ENCODE peak calls at places on chromosomes 12 and 14, in five cellular contexts. L, E, Q, K and P are unnamed samples.

GRCh38 chr14:29475641-29476040 is 452.0 kb downstream of the PRKD1 start:
- DNase-seq in L (no peak), E (no peak), Q (no peak), K (no peak), P (no peak)

GRCh38 chr14:39857656-39858055 is 425.4 kb upstream of the FBXO33 start:
- DNase-seq in L (no peak), E (no peak), Q (no peak), K (no peak), P (no peak)

GRCh38 chr12:113273053-113273725 is 51.9 kb downstream of the TPCN1 start:
- DNase-seq in L (no peak), E (no peak), Q (no peak), K (no peak), P (peak)

GRCh38 chr12:26339976-26340375 is 144.6 kb downstream of the SSPN start:
- DNase-seq in L (no peak), E (no peak), Q (no peak), K (no peak), P (no peak)

GRCh38 chr12:17928708-17929366 is 161.2 kb downstream of the RERGL start:
- DNase-seq in L (peak), E (no peak), Q (no peak), K (no peak), P (peak)

GRCh38 chr12:53070901-53071492 is 8.2 kb downstream of the SPRYD3 start:
- DNase-seq in L (no peak), E (no peak), Q (no peak), K (no peak), P (no peak)

GRCh38 chr12:91777268-91777997 is 368.2 kb downstream of the BTG1 start:
- DNase-seq in L (peak), E (no peak), Q (no peak), K (no peak), P (no peak)

GRCh38 chr14:54208751-54209150 is 188.1 kb upstream of the CDKN3 start:
- DNase-seq in L (no peak), E (no peak), Q (no peak), K (no peak), P (no peak)

GRCh38 chr12:103771466-103771865 is 69.6 kb downstream of the NT5DC3 start:
- DNase-seq in L (peak), E (peak), Q (no peak), K (peak), P (peak)

GRCh38 chr12:108468149-108468968 is 46.7 kb upstream of the FICD start:
- DNase-seq in L (peak), E (peak), Q (no peak), K (no peak), P (peak)

GRCh38 chr14:21913759-21914158 is 240.1 kb upstream of the OR4E1 start:
- DNase-seq in L (peak), E (peak), Q (peak), K (peak), P (peak)

GRCh38 chr12:93361159-93361919 is 16.4 kb upstream of the NUDT4 start:
- DNase-seq in L (no peak), E (no peak), Q (no peak), K (no peak), P (peak)

GRCh38 chr12:87728936-87729593 is 300.1 kb downstream of the C12orf50 start:
- DNase-seq in L (no peak), E (no peak), Q (no peak), K (no peak), P (no peak)

GRCh38 chr14:103522028-103522581 is 525 bp downstream of the CKB start:
- DNase-seq in L (no peak), E (peak), Q (no peak), K (peak), P (peak)

GRCh38 chr14:99334277-99334676 is 62.3 kb upstream of the BCL11B start:
- DNase-seq in L (no peak), E (no peak), Q (no peak), K (no peak), P (no peak)

GRCh38 chr12:107748472-107748871 is 12.5 kb downstream of the PRDM4 start:
- DNase-seq in L (no peak), E (no peak), Q (no peak), K (no peak), P (no peak)

GRCh38 chr12:52794479-52795331 is 1.2 kb downstream of the KRT3 start:
- DNase-seq in L (no peak), E (peak), Q (no peak), K (no peak), P (no peak)

GRCh38 chr12:117188961-117189724 is 1.1 kb downstream of the FBXO21 start:
- DNase-seq in L (no peak), E (no peak), Q (no peak), K (no peak), P (peak)

GRCh38 chr14:97109234-97109633 is 312.1 kb downstream of the VRK1 start:
- DNase-seq in L (no peak), E (no peak), Q (no peak), K (no peak), P (no peak)

GRCh38 chr14:65472189-65472588 is 59.7 kb downstream of the FUT8 start:
- DNase-seq in L (no peak), E (no peak), Q (no peak), K (no peak), P (peak)

GRCh38 chr12:9687228-9687627 is 17.7 kb downstream of the CLEC2D start:
- DNase-seq in L (no peak), E (peak), Q (no peak), K (no peak), P (peak)

GRCh38 chr14:23550827-23551265 is 719 bp downstream of the ZFHX2 start:
- DNase-seq in L (no peak), E (peak), Q (no peak), K (peak), P (no peak)
- TF ChIP-seq CREB1 in L (no peak), E (no peak), Q (no peak), K (no peak), P (no peak)

DNA sequence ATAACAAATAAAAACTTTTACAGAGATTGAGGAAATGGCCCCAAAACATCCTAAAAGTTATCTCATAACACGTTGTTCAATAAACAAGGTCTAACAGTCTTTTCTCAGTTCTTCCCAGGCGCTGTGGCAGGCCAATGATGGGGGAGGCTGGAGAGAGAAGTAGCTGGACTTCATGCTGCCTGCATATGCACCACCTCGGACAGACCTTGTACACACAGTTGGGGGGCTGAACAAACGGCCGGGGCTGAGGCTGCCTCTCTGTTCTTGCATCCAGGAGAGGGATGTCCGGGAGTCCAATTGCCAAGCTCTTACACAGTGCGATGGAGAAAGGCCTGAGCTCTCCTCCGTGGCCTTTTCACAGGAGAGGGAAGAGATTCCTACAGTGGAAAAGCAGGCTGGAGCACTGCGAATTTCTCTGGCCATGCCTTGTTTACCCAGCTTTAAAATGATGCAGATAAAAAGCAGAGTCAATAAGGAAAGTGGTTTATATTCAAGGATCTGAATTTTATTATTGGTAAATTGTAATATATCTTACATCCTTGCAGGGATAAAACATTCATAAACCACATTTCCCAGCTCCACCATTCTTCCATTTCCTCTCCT is 109.8 kb downstream of the PHLDA1 start:
- DNase-seq in L (no peak), E (no peak), Q (no peak), K (no peak), P (no peak)
- TF ChIP-seq POLR2AphosphoS5 in L (no peak), E (no peak), Q (no peak), K (no peak), P (no peak)

GRCh38 chr12:89574736-89575208 is 48.9 kb upstream of the POC1B start:
- DNase-seq in L (peak), E (peak), Q (no peak), K (no peak), P (peak)

GRCh38 chr12:89578499-89578898 is 52.7 kb upstream of the POC1B start:
- DNase-seq in L (no peak), E (no peak), Q (no peak), K (no peak), P (no peak)

GRCh38 chr12:89573081-89573810 is 47.4 kb upstream of the POC1B start:
- DNase-seq in L (no peak), E (no peak), Q (no peak), K (no peak), P (no peak)

GRCh38 chr12:89576572-89577220 is 50.8 kb upstream of the POC1B start:
- DNase-seq in L (no peak), E (no peak), Q (no peak), K (no peak), P (no peak)

GRCh38 chr12:89575405-89575804 is 49.6 kb upstream of the POC1B start:
- DNase-seq in L (peak), E (no peak), Q (no peak), K (no peak), P (no peak)
- TF ChIP-seq CREB1 in L (no peak), E (no peak), Q (no peak), K (no peak), P (no peak)

DNA sequence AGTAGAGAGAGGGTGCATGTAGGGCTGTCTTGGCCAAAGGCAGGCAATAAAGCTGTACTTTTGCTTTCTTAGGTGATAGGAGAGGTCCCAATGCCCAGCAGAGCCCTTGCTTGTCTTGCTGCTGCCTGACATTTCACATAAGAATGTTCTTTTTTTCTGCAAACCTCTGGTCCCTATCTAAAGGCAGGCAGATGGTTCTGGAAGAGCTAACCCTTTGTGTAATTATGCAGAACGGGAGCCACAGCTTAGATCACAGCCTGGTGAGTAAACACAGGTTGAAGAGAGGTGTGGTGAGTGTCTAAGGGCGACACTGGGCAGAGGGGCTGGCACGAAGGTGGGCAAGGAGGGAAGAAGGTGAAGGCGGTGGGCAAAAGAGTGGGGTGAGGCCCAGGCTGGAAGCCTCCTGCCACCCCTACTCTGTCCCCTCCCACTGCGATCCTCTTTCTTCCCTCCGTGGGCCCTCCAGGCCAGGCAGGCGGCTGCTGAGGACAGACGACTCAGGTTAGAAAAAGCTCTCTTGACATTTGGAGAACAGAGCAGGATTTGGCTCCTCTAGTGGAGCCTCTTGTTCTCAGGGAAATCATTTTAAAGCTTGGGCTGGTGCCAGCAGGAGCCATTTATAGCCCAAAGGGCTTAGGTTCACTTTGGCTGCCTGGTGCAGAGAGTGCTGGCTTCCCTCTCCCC is 42.8 kb downstream of the PRMT8 start:
- DNase-seq in L (no peak), E (no peak), Q (no peak), K (peak), P (no peak)
- TF ChIP-seq POLR2AphosphoS5 in L (no peak), E (no peak), Q (no peak), K (no peak), P (no peak)

GRCh38 chr12:97927991-97928390 is 465.4 kb downstream of the RMST start:
- DNase-seq in L (no peak), E (no peak), Q (no peak), K (no peak), P (no peak)

GRCh38 chr12:97923546-97923945 is 460.9 kb downstream of the RMST start:
- DNase-seq in L (no peak), E (no peak), Q (no peak), K (no peak), P (no peak)

GRCh38 chr12:97924122-97924521 is 461.5 kb downstream of the RMST start:
- DNase-seq in L (no peak), E (no peak), Q (no peak), K (no peak), P (no peak)

GRCh38 chr12:97921957-97922722 is 459.5 kb downstream of the RMST start:
- DNase-seq in L (no peak), E (no peak), Q (no peak), K (no peak), P (no peak)
- TF ChIP-seq CREB1 in L (no peak), E (no peak), Q (no peak), K (no peak), P (no peak)

GRCh38 chr12:105109465-105110212 is 2.1 kb downstream of the WASHC4 start:
- DNase-seq in L (no peak), E (no peak), Q (peak), K (no peak), P (peak)
- TF ChIP-seq POLR2AphosphoS5 in L (no peak), E (no peak), Q (peak), K (no peak), P (no peak)

GRCh38 chr14:93027810-93028723 is 87.7 kb downstream of the ITPK1 start:
- DNase-seq in L (no peak), E (no peak), Q (no peak), K (no peak), P (no peak)
- TF ChIP-seq CREB1 in L (no peak), E (no peak), Q (no peak), K (no peak), P (no peak)

GRCh38 chr14:100652739-100653138 is 65.5 kb upstream of the BEGAIN start:
- DNase-seq in L (no peak), E (no peak), Q (no peak), K (no peak), P (no peak)

GRCh38 chr14:100645986-100646314 is 58.7 kb upstream of the BEGAIN start:
- DNase-seq in L (no peak), E (no peak), Q (no peak), K (no peak), P (no peak)

GRCh38 chr14:100648474-100649172 is 61.4 kb upstream of the BEGAIN start:
- DNase-seq in L (no peak), E (no peak), Q (no peak), K (no peak), P (no peak)

GRCh38 chr14:100651999-100652508 is 64.8 kb upstream of the BEGAIN start:
- DNase-seq in L (no peak), E (no peak), Q (no peak), K (no peak), P (no peak)

GRCh38 chr14:100649173-100649519 is 61.9 kb upstream of the BEGAIN start:
- DNase-seq in L (no peak), E (no peak), Q (no peak), K (no peak), P (no peak)
- TF ChIP-seq POLR2AphosphoS5 in L (no peak), E (no peak), Q (no peak), K (no peak), P (no peak)

DNA sequence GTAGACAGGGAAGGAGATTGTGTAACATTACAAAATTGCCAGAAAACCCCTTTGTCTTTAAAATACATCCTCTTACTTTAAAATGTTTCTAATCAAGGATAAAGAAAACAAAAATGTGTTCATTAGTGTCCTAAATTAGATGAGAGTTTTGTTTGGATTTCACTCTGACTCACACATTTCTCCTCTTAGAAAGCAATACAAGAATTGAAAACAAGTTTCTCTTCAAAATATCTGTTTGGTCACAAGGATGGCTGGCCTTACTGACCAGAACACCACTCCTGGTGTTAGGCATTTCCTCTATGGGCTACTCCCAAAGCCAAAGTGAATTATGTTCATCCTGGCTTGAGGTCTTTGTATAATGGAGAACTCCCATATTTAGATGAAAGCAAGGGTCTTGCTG is 6.4 kb downstream of the GUCY2C start:
- DNase-seq in L (no peak), E (no peak), Q (no peak), K (no peak), P (no peak)
- TF ChIP-seq CREB1 in L (no peak), E (no peak), Q (no peak), K (no peak), P (no peak)